ENCODE peak calls at places on chromosome 16, in five cellular contexts. One of them, this sample, is unnamed.

GRCh38 chr16:81734632-81735434 is 44.3 kb upstream of the PLCG2 start:
- DNase-seq in SK-N-DZ: no peak
- DNase-seq in fibroblast of mammary gland: peak; percentile 29
- DNase-seq in occipital lobe: peak; percentile 62
- DNase-seq in NCI-H748 treated with DMSO at 0.1 percent for 48 hours: no peak
- DNase-seq in this sample: no peak

GRCh38 chr16:71867934-71868333 is 16.0 kb downstream of the ZNF821 start:
- DNase-seq in SK-N-DZ: no peak
- DNase-seq in NCI-H748 treated with DMSO at 0.1 percent for 48 hours: no peak
- DNase-seq in fibroblast of mammary gland: no peak
- DNase-seq in occipital lobe: no peak
- DNase-seq in this sample: no peak

GRCh38 chr16:30561212-30561816 is 3.1 kb upstream of the ZNF764 start:
- DNase-seq in fibroblast of mammary gland: peak; percentile 8
- DNase-seq in NCI-H748 treated with DMSO at 0.1 percent for 48 hours: no peak
- DNase-seq in SK-N-DZ: no peak
- DNase-seq in occipital lobe: no peak
- DNase-seq in this sample: peak; percentile 55

GRCh38 chr16:79274197-79274596 is 326.3 kb downstream of the MAF start:
- DNase-seq in fibroblast of mammary gland: no peak
- DNase-seq in occipital lobe: no peak
- DNase-seq in SK-N-DZ: no peak
- DNase-seq in NCI-H748 treated with DMSO at 0.1 percent for 48 hours: no peak
- DNase-seq in this sample: no peak

GRCh38 chr16:50329446-50330189 is 39.2 kb downstream of the BRD7 start:
- DNase-seq in fibroblast of mammary gland: no peak
- DNase-seq in occipital lobe: no peak
- DNase-seq in NCI-H748 treated with DMSO at 0.1 percent for 48 hours: no peak
- DNase-seq in SK-N-DZ: no peak
- DNase-seq in this sample: no peak

GRCh38 chr16:53045554-53046250 is 7.0 kb downstream of the CHD9NB start:
- DNase-seq in NCI-H748 treated with DMSO at 0.1 percent for 48 hours: no peak
- DNase-seq in SK-N-DZ: no peak
- DNase-seq in fibroblast of mammary gland: no peak
- DNase-seq in occipital lobe: no peak
- DNase-seq in this sample: no peak

GRCh38 chr16:20868890-20869289 is 31.3 kb downstream of the DCUN1D3 start:
- DNase-seq in occipital lobe: peak; percentile 63
- DNase-seq in SK-N-DZ: no peak
- DNase-seq in fibroblast of mammary gland: peak; percentile 77
- DNase-seq in NCI-H748 treated with DMSO at 0.1 percent for 48 hours: no peak
- DNase-seq in this sample: peak; percentile 90

GRCh38 chr16:71540-72341 is 690 bp downstream of the RHBDF1 start:
- DNase-seq in SK-N-DZ: peak; percentile 63
- DNase-seq in fibroblast of mammary gland: peak; percentile 79
- DNase-seq in NCI-H748 treated with DMSO at 0.1 percent for 48 hours: no peak
- DNase-seq in occipital lobe: no peak
- DNase-seq in this sample: peak; percentile 85

This sample was measured in left cardiac atrium.